ENCODE peak calls at places on chromosomes 2 and 18, in eight cellular contexts. One of them, this sample, is unnamed.

GRCh38 chr2:218404351-218405145 is 4.9 kb downstream of the CTDSP1 start:
- DNase-seq in T-helper 2 cell: no peak
- DNase-seq in T follicular helper cell: no peak
- DNase-seq in GM12865: no peak
- DNase-seq in heart left ventricle: no peak
- DNase-seq in activated naive CD4-positive, alpha-beta T cell: no peak
- DNase-seq in activated CD8-positive, alpha-beta T cell treated with anti-CD3 and anti-CD28 coated beads, Interleukin-2, amount 10 ng/mL, durations not matched to agents 7 days and 5 days: no peak
- DNase-seq in left colon: no peak
- DNase-seq in this sample: no peak

GRCh38 chr18:13775058-13775457 is 48.6 kb downstream of the RNMT start:
- DNase-seq in T-helper 2 cell: no peak
- DNase-seq in T follicular helper cell: no peak
- DNase-seq in GM12865: no peak
- DNase-seq in heart left ventricle: no peak
- DNase-seq in activated naive CD4-positive, alpha-beta T cell: no peak
- DNase-seq in activated CD8-positive, alpha-beta T cell treated with anti-CD3 and anti-CD28 coated beads, Interleukin-2, amount 10 ng/mL, durations not matched to agents 7 days and 5 days: no peak
- DNase-seq in left colon: no peak
- DNase-seq in this sample: no peak

GRCh38 chr2:54610700-54611099 is 112.8 kb upstream of the EML6 start:
- DNase-seq in T-helper 2 cell: no peak
- DNase-seq in T follicular helper cell: no peak
- DNase-seq in GM12865: no peak
- DNase-seq in heart left ventricle: no peak
- DNase-seq in activated naive CD4-positive, alpha-beta T cell: no peak
- DNase-seq in activated CD8-positive, alpha-beta T cell treated with anti-CD3 and anti-CD28 coated beads, Interleukin-2, amount 10 ng/mL, durations not matched to agents 7 days and 5 days: no peak
- DNase-seq in left colon: no peak
- DNase-seq in this sample: no peak

GRCh38 chr2:169768262-169768995 is 30.2 kb upstream of the SSB start:
- DNase-seq in T-helper 2 cell: peak
- DNase-seq in T follicular helper cell: peak
- DNase-seq in GM12865: peak
- DNase-seq in heart left ventricle: peak
- DNase-seq in activated naive CD4-positive, alpha-beta T cell: peak
- DNase-seq in activated CD8-positive, alpha-beta T cell treated with anti-CD3 and anti-CD28 coated beads, Interleukin-2, amount 10 ng/mL, durations not matched to agents 7 days and 5 days: peak
- DNase-seq in left colon: peak
- DNase-seq in this sample: peak

GRCh38 chr2:230224458-230224857 is 1.1 kb upstream of the SP140 start:
- DNase-seq in T-helper 2 cell: no peak
- DNase-seq in T follicular helper cell: no peak
- DNase-seq in GM12865: no peak
- DNase-seq in heart left ventricle: no peak
- DNase-seq in activated naive CD4-positive, alpha-beta T cell: no peak
- DNase-seq in activated CD8-positive, alpha-beta T cell treated with anti-CD3 and anti-CD28 coated beads, Interleukin-2, amount 10 ng/mL, durations not matched to agents 7 days and 5 days: no peak
- DNase-seq in left colon: no peak
- DNase-seq in this sample: no peak

GRCh38 chr2:166074430-166074829 is 53.4 kb downstream of the SCN1A start:
- DNase-seq in T-helper 2 cell: no peak
- DNase-seq in T follicular helper cell: no peak
- DNase-seq in GM12865: no peak
- DNase-seq in heart left ventricle: no peak
- DNase-seq in activated naive CD4-positive, alpha-beta T cell: no peak
- DNase-seq in activated CD8-positive, alpha-beta T cell treated with anti-CD3 and anti-CD28 coated beads, Interleukin-2, amount 10 ng/mL, durations not matched to agents 7 days and 5 days: no peak
- DNase-seq in left colon: no peak
- DNase-seq in this sample: no peak

GRCh38 chr18:7133181-7133580 is 15.6 kb upstream of the LAMA1 start:
- DNase-seq in T-helper 2 cell: no peak
- DNase-seq in T follicular helper cell: no peak
- DNase-seq in GM12865: no peak
- DNase-seq in heart left ventricle: no peak
- DNase-seq in activated naive CD4-positive, alpha-beta T cell: no peak
- DNase-seq in activated CD8-positive, alpha-beta T cell treated with anti-CD3 and anti-CD28 coated beads, Interleukin-2, amount 10 ng/mL, durations not matched to agents 7 days and 5 days: no peak
- DNase-seq in left colon: no peak
- DNase-seq in this sample: no peak

GRCh38 chr18:34942276-34942675 is 98.9 kb upstream of the MAPRE2 start:
- DNase-seq in T-helper 2 cell: no peak
- DNase-seq in T follicular helper cell: no peak
- DNase-seq in GM12865: no peak
- DNase-seq in heart left ventricle: no peak
- DNase-seq in activated naive CD4-positive, alpha-beta T cell: no peak
- DNase-seq in activated CD8-positive, alpha-beta T cell treated with anti-CD3 and anti-CD28 coated beads, Interleukin-2, amount 10 ng/mL, durations not matched to agents 7 days and 5 days: no peak
- DNase-seq in left colon: no peak
- DNase-seq in this sample: no peak

GRCh38 chr2:70999362-70999761 is 4.7 kb upstream of the TEX261 start:
- DNase-seq in T-helper 2 cell: no peak
- DNase-seq in T follicular helper cell: no peak
- DNase-seq in GM12865: no peak
- DNase-seq in heart left ventricle: no peak
- DNase-seq in activated naive CD4-positive, alpha-beta T cell: no peak
- DNase-seq in activated CD8-positive, alpha-beta T cell treated with anti-CD3 and anti-CD28 coated beads, Interleukin-2, amount 10 ng/mL, durations not matched to agents 7 days and 5 days: no peak
- DNase-seq in left colon: peak
- DNase-seq in this sample: no peak

GRCh38 chr2:201171259-201171814 is 11.6 kb upstream of the CASP10 start:
- DNase-seq in T-helper 2 cell: no peak
- DNase-seq in T follicular helper cell: no peak
- DNase-seq in GM12865: no peak
- DNase-seq in heart left ventricle: no peak
- DNase-seq in activated naive CD4-positive, alpha-beta T cell: no peak
- DNase-seq in activated CD8-positive, alpha-beta T cell treated with anti-CD3 and anti-CD28 coated beads, Interleukin-2, amount 10 ng/mL, durations not matched to agents 7 days and 5 days: no peak
- DNase-seq in left colon: no peak
- DNase-seq in this sample: no peak

GRCh38 chr2:237144516-237144915 is 58.8 kb downstream of the COPS8 start:
- DNase-seq in T-helper 2 cell: no peak
- DNase-seq in T follicular helper cell: no peak
- DNase-seq in GM12865: no peak
- DNase-seq in heart left ventricle: no peak
- DNase-seq in activated naive CD4-positive, alpha-beta T cell: no peak
- DNase-seq in activated CD8-positive, alpha-beta T cell treated with anti-CD3 and anti-CD28 coated beads, Interleukin-2, amount 10 ng/mL, durations not matched to agents 7 days and 5 days: no peak
- DNase-seq in left colon: no peak
- DNase-seq in this sample: no peak

GRCh38 chr2:203623616-203624015 is 82.8 kb upstream of the CD28 start:
- DNase-seq in T-helper 2 cell: no peak
- DNase-seq in T follicular helper cell: no peak
- DNase-seq in GM12865: no peak
- DNase-seq in heart left ventricle: no peak
- DNase-seq in activated naive CD4-positive, alpha-beta T cell: no peak
- DNase-seq in activated CD8-positive, alpha-beta T cell treated with anti-CD3 and anti-CD28 coated beads, Interleukin-2, amount 10 ng/mL, durations not matched to agents 7 days and 5 days: no peak
- DNase-seq in left colon: no peak
- DNase-seq in this sample: no peak

GRCh38 chr18:69974365-69974764 is 26.7 kb upstream of the CD226 start:
- DNase-seq in T-helper 2 cell: no peak
- DNase-seq in T follicular helper cell: no peak
- DNase-seq in GM12865: no peak
- DNase-seq in heart left ventricle: no peak
- DNase-seq in activated naive CD4-positive, alpha-beta T cell: no peak
- DNase-seq in activated CD8-positive, alpha-beta T cell treated with anti-CD3 and anti-CD28 coated beads, Interleukin-2, amount 10 ng/mL, durations not matched to agents 7 days and 5 days: no peak
- DNase-seq in left colon: no peak
- DNase-seq in this sample: no peak

GRCh38 chr2:120546077-120546864 is 189.4 kb upstream of the GLI2 start:
- DNase-seq in T-helper 2 cell: no peak
- DNase-seq in T follicular helper cell: no peak
- DNase-seq in GM12865: no peak
- DNase-seq in heart left ventricle: no peak
- DNase-seq in activated naive CD4-positive, alpha-beta T cell: no peak
- DNase-seq in activated CD8-positive, alpha-beta T cell treated with anti-CD3 and anti-CD28 coated beads, Interleukin-2, amount 10 ng/mL, durations not matched to agents 7 days and 5 days: no peak
- DNase-seq in left colon: peak
- DNase-seq in this sample: peak

GRCh38 chr2:9815076-9815475 is 28.2 kb upstream of the TAF1B start:
- DNase-seq in T-helper 2 cell: no peak
- DNase-seq in T follicular helper cell: no peak
- DNase-seq in GM12865: no peak
- DNase-seq in heart left ventricle: no peak
- DNase-seq in activated naive CD4-positive, alpha-beta T cell: no peak
- DNase-seq in activated CD8-positive, alpha-beta T cell treated with anti-CD3 and anti-CD28 coated beads, Interleukin-2, amount 10 ng/mL, durations not matched to agents 7 days and 5 days: no peak
- DNase-seq in left colon: no peak
- DNase-seq in this sample: no peak

GRCh38 chr2:42010743-42011298 is 37.0 kb upstream of the PKDCC start:
- DNase-seq in T-helper 2 cell: no peak
- DNase-seq in T follicular helper cell: no peak
- DNase-seq in GM12865: no peak
- DNase-seq in heart left ventricle: no peak
- DNase-seq in activated naive CD4-positive, alpha-beta T cell: no peak
- DNase-seq in activated CD8-positive, alpha-beta T cell treated with anti-CD3 and anti-CD28 coated beads, Interleukin-2, amount 10 ng/mL, durations not matched to agents 7 days and 5 days: no peak
- DNase-seq in left colon: no peak
- DNase-seq in this sample: no peak

GRCh38 chr2:72275084-72275483 is 127.4 kb upstream of the CYP26B1 start:
- DNase-seq in T-helper 2 cell: no peak
- DNase-seq in T follicular helper cell: no peak
- DNase-seq in GM12865: no peak
- DNase-seq in heart left ventricle: no peak
- DNase-seq in activated naive CD4-positive, alpha-beta T cell: no peak
- DNase-seq in activated CD8-positive, alpha-beta T cell treated with anti-CD3 and anti-CD28 coated beads, Interleukin-2, amount 10 ng/mL, durations not matched to agents 7 days and 5 days: no peak
- DNase-seq in left colon: no peak
- DNase-seq in this sample: no peak

GRCh38 chr2:105604938-105605337 is 139.8 kb upstream of the NCK2 start:
- DNase-seq in T-helper 2 cell: no peak
- DNase-seq in T follicular helper cell: no peak
- DNase-seq in GM12865: no peak
- DNase-seq in heart left ventricle: no peak
- DNase-seq in activated naive CD4-positive, alpha-beta T cell: no peak
- DNase-seq in activated CD8-positive, alpha-beta T cell treated with anti-CD3 and anti-CD28 coated beads, Interleukin-2, amount 10 ng/mL, durations not matched to agents 7 days and 5 days: no peak
- DNase-seq in left colon: no peak
- DNase-seq in this sample: no peak

GRCh38 chr18:22634464-22634863 is 216.7 kb upstream of the CTAGE1 start:
- DNase-seq in T-helper 2 cell: no peak
- DNase-seq in T follicular helper cell: no peak
- DNase-seq in GM12865: no peak
- DNase-seq in heart left ventricle: no peak
- DNase-seq in activated naive CD4-positive, alpha-beta T cell: no peak
- DNase-seq in activated CD8-positive, alpha-beta T cell treated with anti-CD3 and anti-CD28 coated beads, Interleukin-2, amount 10 ng/mL, durations not matched to agents 7 days and 5 days: no peak
- DNase-seq in left colon: no peak
- DNase-seq in this sample: no peak

GRCh38 chr2:12493031-12493513 is 223.7 kb upstream of the TRIB2 start:
- DNase-seq in T-helper 2 cell: no peak
- DNase-seq in T follicular helper cell: peak
- DNase-seq in GM12865: no peak
- DNase-seq in heart left ventricle: no peak
- DNase-seq in activated naive CD4-positive, alpha-beta T cell: no peak
- DNase-seq in activated CD8-positive, alpha-beta T cell treated with anti-CD3 and anti-CD28 coated beads, Interleukin-2, amount 10 ng/mL, durations not matched to agents 7 days and 5 days: no peak
- DNase-seq in left colon: no peak
- DNase-seq in this sample: no peak

GRCh38 chr2:98234763-98235162 is 111.5 kb upstream of the CNGA3 start:
- DNase-seq in T-helper 2 cell: no peak
- DNase-seq in T follicular helper cell: no peak
- DNase-seq in GM12865: no peak
- DNase-seq in heart left ventricle: no peak
- DNase-seq in activated naive CD4-positive, alpha-beta T cell: no peak
- DNase-seq in activated CD8-positive, alpha-beta T cell treated with anti-CD3 and anti-CD28 coated beads, Interleukin-2, amount 10 ng/mL, durations not matched to agents 7 days and 5 days: no peak
- DNase-seq in left colon: no peak
- DNase-seq in this sample: no peak

GRCh38 chr2:15684161-15685042 is 92.7 kb downstream of the DDX1 start:
- DNase-seq in T-helper 2 cell: no peak
- DNase-seq in T follicular helper cell: no peak
- DNase-seq in GM12865: no peak
- DNase-seq in heart left ventricle: no peak
- DNase-seq in activated naive CD4-positive, alpha-beta T cell: no peak
- DNase-seq in activated CD8-positive, alpha-beta T cell treated with anti-CD3 and anti-CD28 coated beads, Interleukin-2, amount 10 ng/mL, durations not matched to agents 7 days and 5 days: no peak
- DNase-seq in left colon: no peak
- DNase-seq in this sample: no peak

GRCh38 chr2:35790292-35790691 is 565.3 kb upstream of the CRIM1 start:
- DNase-seq in T-helper 2 cell: no peak
- DNase-seq in T follicular helper cell: no peak
- DNase-seq in GM12865: no peak
- DNase-seq in heart left ventricle: no peak
- DNase-seq in activated naive CD4-positive, alpha-beta T cell: no peak
- DNase-seq in activated CD8-positive, alpha-beta T cell treated with anti-CD3 and anti-CD28 coated beads, Interleukin-2, amount 10 ng/mL, durations not matched to agents 7 days and 5 days: no peak
- DNase-seq in left colon: no peak
- DNase-seq in this sample: no peak

GRCh38 chr2:7015007-7015950 is 98.1 kb downstream of the RNF144A start:
- DNase-seq in T-helper 2 cell: no peak
- DNase-seq in T follicular helper cell: no peak
- DNase-seq in GM12865: no peak
- DNase-seq in heart left ventricle: no peak
- DNase-seq in activated naive CD4-positive, alpha-beta T cell: no peak
- DNase-seq in activated CD8-positive, alpha-beta T cell treated with anti-CD3 and anti-CD28 coated beads, Interleukin-2, amount 10 ng/mL, durations not matched to agents 7 days and 5 days: no peak
- DNase-seq in left colon: no peak
- DNase-seq in this sample: no peak

GRCh38 chr2:166112193-166112605 is 15.6 kb downstream of the SCN1A start:
- DNase-seq in T-helper 2 cell: no peak
- DNase-seq in T follicular helper cell: no peak
- DNase-seq in GM12865: no peak
- DNase-seq in heart left ventricle: no peak
- DNase-seq in activated naive CD4-positive, alpha-beta T cell: no peak
- DNase-seq in activated CD8-positive, alpha-beta T cell treated with anti-CD3 and anti-CD28 coated beads, Interleukin-2, amount 10 ng/mL, durations not matched to agents 7 days and 5 days: no peak
- DNase-seq in left colon: no peak
- DNase-seq in this sample: no peak

GRCh38 chr2:197453914-197454398 is 604 bp downstream of the COQ10B start:
- DNase-seq in T-helper 2 cell: no peak
- DNase-seq in T follicular helper cell: no peak
- DNase-seq in GM12865: no peak
- DNase-seq in heart left ventricle: no peak
- DNase-seq in activated naive CD4-positive, alpha-beta T cell: no peak
- DNase-seq in activated CD8-positive, alpha-beta T cell treated with anti-CD3 and anti-CD28 coated beads, Interleukin-2, amount 10 ng/mL, durations not matched to agents 7 days and 5 days: no peak
- DNase-seq in left colon: peak
- DNase-seq in this sample: no peak

GRCh38 chr18:65753520-65753919 is 2.7 kb downstream of the CDH7 start:
- DNase-seq in T-helper 2 cell: no peak
- DNase-seq in T follicular helper cell: no peak
- DNase-seq in GM12865: peak
- DNase-seq in heart left ventricle: no peak
- DNase-seq in activated naive CD4-positive, alpha-beta T cell: no peak
- DNase-seq in activated CD8-positive, alpha-beta T cell treated with anti-CD3 and anti-CD28 coated beads, Interleukin-2, amount 10 ng/mL, durations not matched to agents 7 days and 5 days: no peak
- DNase-seq in left colon: no peak
- DNase-seq in this sample: no peak

GRCh38 chr2:166413255-166413654 is 37.5 kb upstream of the SCN9A start:
- DNase-seq in T-helper 2 cell: no peak
- DNase-seq in T follicular helper cell: no peak
- DNase-seq in GM12865: no peak
- DNase-seq in heart left ventricle: no peak
- DNase-seq in activated naive CD4-positive, alpha-beta T cell: no peak
- DNase-seq in activated CD8-positive, alpha-beta T cell treated with anti-CD3 and anti-CD28 coated beads, Interleukin-2, amount 10 ng/mL, durations not matched to agents 7 days and 5 days: no peak
- DNase-seq in left colon: no peak
- DNase-seq in this sample: no peak

GRCh38 chr18:37665346-37665745 is 99.7 kb upstream of the CELF4 start:
- DNase-seq in T-helper 2 cell: no peak
- DNase-seq in T follicular helper cell: no peak
- DNase-seq in GM12865: no peak
- DNase-seq in heart left ventricle: no peak
- DNase-seq in activated naive CD4-positive, alpha-beta T cell: no peak
- DNase-seq in activated CD8-positive, alpha-beta T cell treated with anti-CD3 and anti-CD28 coated beads, Interleukin-2, amount 10 ng/mL, durations not matched to agents 7 days and 5 days: no peak
- DNase-seq in left colon: no peak
- DNase-seq in this sample: no peak

GRCh38 chr2:17543848-17544645 is 3.6 kb downstream of the VSNL1 start:
- DNase-seq in T-helper 2 cell: no peak
- DNase-seq in T follicular helper cell: no peak
- DNase-seq in GM12865: no peak
- DNase-seq in heart left ventricle: no peak
- DNase-seq in activated naive CD4-positive, alpha-beta T cell: no peak
- DNase-seq in activated CD8-positive, alpha-beta T cell treated with anti-CD3 and anti-CD28 coated beads, Interleukin-2, amount 10 ng/mL, durations not matched to agents 7 days and 5 days: no peak
- DNase-seq in left colon: no peak
- DNase-seq in this sample: no peak

GRCh38 chr2:127400533-127400896 is 12.7 kb upstream of the MAP3K2 start:
- DNase-seq in T-helper 2 cell: no peak
- DNase-seq in T follicular helper cell: no peak
- DNase-seq in GM12865: no peak
- DNase-seq in heart left ventricle: no peak
- DNase-seq in activated naive CD4-positive, alpha-beta T cell: no peak
- DNase-seq in activated CD8-positive, alpha-beta T cell treated with anti-CD3 and anti-CD28 coated beads, Interleukin-2, amount 10 ng/mL, durations not matched to agents 7 days and 5 days: no peak
- DNase-seq in left colon: peak
- DNase-seq in this sample: no peak

GRCh38 chr18:5979971-5980457 is 84.7 kb upstream of the TMEM200C start:
- DNase-seq in T-helper 2 cell: no peak
- DNase-seq in T follicular helper cell: no peak
- DNase-seq in GM12865: peak
- DNase-seq in heart left ventricle: no peak
- DNase-seq in activated naive CD4-positive, alpha-beta T cell: no peak
- DNase-seq in activated CD8-positive, alpha-beta T cell treated with anti-CD3 and anti-CD28 coated beads, Interleukin-2, amount 10 ng/mL, durations not matched to agents 7 days and 5 days: no peak
- DNase-seq in left colon: no peak
- DNase-seq in this sample: no peak

GRCh38 chr18:2027026-2027425 is 544.3 kb downstream of the METTL4 start:
- DNase-seq in T-helper 2 cell: no peak
- DNase-seq in T follicular helper cell: no peak
- DNase-seq in GM12865: no peak
- DNase-seq in heart left ventricle: no peak
- DNase-seq in activated naive CD4-positive, alpha-beta T cell: no peak
- DNase-seq in activated CD8-positive, alpha-beta T cell treated with anti-CD3 and anti-CD28 coated beads, Interleukin-2, amount 10 ng/mL, durations not matched to agents 7 days and 5 days: no peak
- DNase-seq in left colon: no peak
- DNase-seq in this sample: no peak

GRCh38 chr2:235270951-235271350 is 222.9 kb upstream of the AGAP1 start:
- DNase-seq in T-helper 2 cell: no peak
- DNase-seq in T follicular helper cell: no peak
- DNase-seq in GM12865: peak
- DNase-seq in heart left ventricle: no peak
- DNase-seq in activated naive CD4-positive, alpha-beta T cell: no peak
- DNase-seq in activated CD8-positive, alpha-beta T cell treated with anti-CD3 and anti-CD28 coated beads, Interleukin-2, amount 10 ng/mL, durations not matched to agents 7 days and 5 days: peak
- DNase-seq in left colon: no peak
- DNase-seq in this sample: no peak

This sample was measured in Peyer's patch.